ENCODE peak calls at places on chromosomes 1 and 21, in eight cellular contexts. One of them, this sample, is unnamed.

GRCh38 chr1:248183996-248184395 is 9.4 kb downstream of the OR2M2 start:
- DNase-seq in Right ventricle myocardium superior: no peak
- DNase-seq in activated CD4-positive, alpha-beta T cell treated with anti-CD3 and anti-CD28 coated beads for 4 hours: no peak
- DNase-seq in H54: no peak
- DNase-seq in thyroid gland: no peak
- DNase-seq in T-helper 2 cell treated with Interferon-gamma antibody and Interleukin-4, amounts not matched to agents 5 μg/mL and 100 μg/mL, for 36 hours: no peak
- DNase-seq in OCI-LY7: no peak
- DNase-seq in CD4-positive, alpha-beta T cell: no peak
- DNase-seq in this sample: no peak

GRCh38 chr1:6692956-6693355 is 8.7 kb downstream of the DNAJC11 start:
- DNase-seq in Right ventricle myocardium superior: no peak
- DNase-seq in activated CD4-positive, alpha-beta T cell treated with anti-CD3 and anti-CD28 coated beads for 4 hours: no peak
- DNase-seq in H54: no peak
- DNase-seq in thyroid gland: no peak
- DNase-seq in T-helper 2 cell treated with Interferon-gamma antibody and Interleukin-4, amounts not matched to agents 5 μg/mL and 100 μg/mL, for 36 hours: no peak
- DNase-seq in OCI-LY7: no peak
- DNase-seq in CD4-positive, alpha-beta T cell: no peak
- DNase-seq in this sample: no peak

GRCh38 chr1:16189921-16190499 is 22.4 kb downstream of the ARHGEF19 start:
- DNase-seq in Right ventricle myocardium superior: no peak
- DNase-seq in activated CD4-positive, alpha-beta T cell treated with anti-CD3 and anti-CD28 coated beads for 4 hours: no peak
- DNase-seq in H54: no peak
- DNase-seq in thyroid gland: peak
- DNase-seq in T-helper 2 cell treated with Interferon-gamma antibody and Interleukin-4, amounts not matched to agents 5 μg/mL and 100 μg/mL, for 36 hours: no peak
- DNase-seq in OCI-LY7: no peak
- DNase-seq in CD4-positive, alpha-beta T cell: no peak
- DNase-seq in this sample: no peak

GRCh38 chr1:210092366-210092765 is 140.2 kb upstream of the SERTAD4 start:
- DNase-seq in Right ventricle myocardium superior: no peak
- DNase-seq in activated CD4-positive, alpha-beta T cell treated with anti-CD3 and anti-CD28 coated beads for 4 hours: no peak
- DNase-seq in H54: no peak
- DNase-seq in thyroid gland: no peak
- DNase-seq in T-helper 2 cell treated with Interferon-gamma antibody and Interleukin-4, amounts not matched to agents 5 μg/mL and 100 μg/mL, for 36 hours: no peak
- DNase-seq in OCI-LY7: no peak
- DNase-seq in CD4-positive, alpha-beta T cell: no peak
- DNase-seq in this sample: no peak

GRCh38 chr1:11927866-11928592 is 1.8 kb upstream of the KIAA2013 start:
- DNase-seq in Right ventricle myocardium superior: no peak
- DNase-seq in activated CD4-positive, alpha-beta T cell treated with anti-CD3 and anti-CD28 coated beads for 4 hours: no peak
- DNase-seq in H54: peak
- DNase-seq in thyroid gland: no peak
- DNase-seq in T-helper 2 cell treated with Interferon-gamma antibody and Interleukin-4, amounts not matched to agents 5 μg/mL and 100 μg/mL, for 36 hours: no peak
- DNase-seq in OCI-LY7: no peak
- DNase-seq in CD4-positive, alpha-beta T cell: no peak
- DNase-seq in this sample: no peak

GRCh38 chr1:153583976-153584375 is 18.3 kb upstream of the S100A2 start:
- DNase-seq in Right ventricle myocardium superior: no peak
- DNase-seq in activated CD4-positive, alpha-beta T cell treated with anti-CD3 and anti-CD28 coated beads for 4 hours: no peak
- DNase-seq in H54: no peak
- DNase-seq in thyroid gland: no peak
- DNase-seq in T-helper 2 cell treated with Interferon-gamma antibody and Interleukin-4, amounts not matched to agents 5 μg/mL and 100 μg/mL, for 36 hours: no peak
- DNase-seq in OCI-LY7: no peak
- DNase-seq in CD4-positive, alpha-beta T cell: no peak
- DNase-seq in this sample: no peak

GRCh38 chr1:21174638-21175323 is 1.9 kb downstream of the EIF4G3 start:
- DNase-seq in Right ventricle myocardium superior: no peak
- DNase-seq in activated CD4-positive, alpha-beta T cell treated with anti-CD3 and anti-CD28 coated beads for 4 hours: no peak
- DNase-seq in H54: no peak
- DNase-seq in thyroid gland: no peak
- DNase-seq in T-helper 2 cell treated with Interferon-gamma antibody and Interleukin-4, amounts not matched to agents 5 μg/mL and 100 μg/mL, for 36 hours: no peak
- DNase-seq in OCI-LY7: no peak
- DNase-seq in CD4-positive, alpha-beta T cell: no peak
- DNase-seq in this sample: no peak

GRCh38 chr21:39674794-39675193 is 62.1 kb downstream of the B3GALT5 start:
- DNase-seq in Right ventricle myocardium superior: no peak
- DNase-seq in activated CD4-positive, alpha-beta T cell treated with anti-CD3 and anti-CD28 coated beads for 4 hours: no peak
- DNase-seq in H54: no peak
- DNase-seq in thyroid gland: no peak
- DNase-seq in T-helper 2 cell treated with Interferon-gamma antibody and Interleukin-4, amounts not matched to agents 5 μg/mL and 100 μg/mL, for 36 hours: no peak
- DNase-seq in OCI-LY7: no peak
- DNase-seq in CD4-positive, alpha-beta T cell: no peak
- DNase-seq in this sample: no peak

GRCh38 chr1:166840309-166841302 is 1.3 kb downstream of the POGK start:
- DNase-seq in Right ventricle myocardium superior: no peak
- DNase-seq in activated CD4-positive, alpha-beta T cell treated with anti-CD3 and anti-CD28 coated beads for 4 hours: no peak
- DNase-seq in H54: no peak
- DNase-seq in thyroid gland: peak
- DNase-seq in T-helper 2 cell treated with Interferon-gamma antibody and Interleukin-4, amounts not matched to agents 5 μg/mL and 100 μg/mL, for 36 hours: no peak
- DNase-seq in OCI-LY7: peak
- DNase-seq in CD4-positive, alpha-beta T cell: no peak
- DNase-seq in this sample: peak

GRCh38 chr21:46195595-46196195 is 11.4 kb upstream of the SPATC1L start:
- DNase-seq in Right ventricle myocardium superior: no peak
- DNase-seq in activated CD4-positive, alpha-beta T cell treated with anti-CD3 and anti-CD28 coated beads for 4 hours: no peak
- DNase-seq in H54: no peak
- DNase-seq in thyroid gland: no peak
- DNase-seq in T-helper 2 cell treated with Interferon-gamma antibody and Interleukin-4, amounts not matched to agents 5 μg/mL and 100 μg/mL, for 36 hours: no peak
- DNase-seq in OCI-LY7: no peak
- DNase-seq in CD4-positive, alpha-beta T cell: no peak
- DNase-seq in this sample: no peak

GRCh38 chr1:205424881-205425635 is 3.2 kb upstream of the LEMD1 start:
- DNase-seq in Right ventricle myocardium superior: no peak
- DNase-seq in activated CD4-positive, alpha-beta T cell treated with anti-CD3 and anti-CD28 coated beads for 4 hours: no peak
- DNase-seq in H54: no peak
- DNase-seq in thyroid gland: no peak
- DNase-seq in T-helper 2 cell treated with Interferon-gamma antibody and Interleukin-4, amounts not matched to agents 5 μg/mL and 100 μg/mL, for 36 hours: no peak
- DNase-seq in OCI-LY7: no peak
- DNase-seq in CD4-positive, alpha-beta T cell: no peak
- DNase-seq in this sample: no peak

GRCh38 chr21:35512321-35512720 is 463.2 kb upstream of the RUNX1 start:
- DNase-seq in Right ventricle myocardium superior: no peak
- DNase-seq in activated CD4-positive, alpha-beta T cell treated with anti-CD3 and anti-CD28 coated beads for 4 hours: no peak
- DNase-seq in H54: no peak
- DNase-seq in thyroid gland: no peak
- DNase-seq in T-helper 2 cell treated with Interferon-gamma antibody and Interleukin-4, amounts not matched to agents 5 μg/mL and 100 μg/mL, for 36 hours: no peak
- DNase-seq in OCI-LY7: no peak
- DNase-seq in CD4-positive, alpha-beta T cell: no peak
- DNase-seq in this sample: no peak

GRCh38 chr1:96075704-96076455 is 645.7 kb upstream of the PTBP2 start:
- DNase-seq in Right ventricle myocardium superior: no peak
- DNase-seq in activated CD4-positive, alpha-beta T cell treated with anti-CD3 and anti-CD28 coated beads for 4 hours: no peak
- DNase-seq in H54: no peak
- DNase-seq in thyroid gland: no peak
- DNase-seq in T-helper 2 cell treated with Interferon-gamma antibody and Interleukin-4, amounts not matched to agents 5 μg/mL and 100 μg/mL, for 36 hours: no peak
- DNase-seq in OCI-LY7: no peak
- DNase-seq in CD4-positive, alpha-beta T cell: no peak
- DNase-seq in this sample: no peak

GRCh38 chr1:13517193-13517812 is 3.5 kb upstream of the LRRC38 start:
- DNase-seq in Right ventricle myocardium superior: no peak
- DNase-seq in activated CD4-positive, alpha-beta T cell treated with anti-CD3 and anti-CD28 coated beads for 4 hours: no peak
- DNase-seq in H54: no peak
- DNase-seq in thyroid gland: peak
- DNase-seq in T-helper 2 cell treated with Interferon-gamma antibody and Interleukin-4, amounts not matched to agents 5 μg/mL and 100 μg/mL, for 36 hours: no peak
- DNase-seq in OCI-LY7: peak
- DNase-seq in CD4-positive, alpha-beta T cell: no peak
- DNase-seq in this sample: no peak

GRCh38 chr1:8520483-8520966 is 202.6 kb downstream of the SLC45A1 start:
- DNase-seq in Right ventricle myocardium superior: no peak
- DNase-seq in activated CD4-positive, alpha-beta T cell treated with anti-CD3 and anti-CD28 coated beads for 4 hours: no peak
- DNase-seq in H54: no peak
- DNase-seq in thyroid gland: no peak
- DNase-seq in T-helper 2 cell treated with Interferon-gamma antibody and Interleukin-4, amounts not matched to agents 5 μg/mL and 100 μg/mL, for 36 hours: no peak
- DNase-seq in OCI-LY7: peak
- DNase-seq in CD4-positive, alpha-beta T cell: no peak
- DNase-seq in this sample: no peak

GRCh38 chr1:229085291-229085690 is 185.6 kb upstream of the RAB4A start:
- DNase-seq in Right ventricle myocardium superior: no peak
- DNase-seq in activated CD4-positive, alpha-beta T cell treated with anti-CD3 and anti-CD28 coated beads for 4 hours: no peak
- DNase-seq in H54: no peak
- DNase-seq in thyroid gland: no peak
- DNase-seq in T-helper 2 cell treated with Interferon-gamma antibody and Interleukin-4, amounts not matched to agents 5 μg/mL and 100 μg/mL, for 36 hours: no peak
- DNase-seq in OCI-LY7: no peak
- DNase-seq in CD4-positive, alpha-beta T cell: no peak
- DNase-seq in this sample: no peak

GRCh38 chr1:63746129-63746864 is 27.5 kb upstream of the ROR1 start:
- DNase-seq in Right ventricle myocardium superior: no peak
- DNase-seq in activated CD4-positive, alpha-beta T cell treated with anti-CD3 and anti-CD28 coated beads for 4 hours: no peak
- DNase-seq in H54: peak
- DNase-seq in thyroid gland: no peak
- DNase-seq in T-helper 2 cell treated with Interferon-gamma antibody and Interleukin-4, amounts not matched to agents 5 μg/mL and 100 μg/mL, for 36 hours: peak
- DNase-seq in OCI-LY7: no peak
- DNase-seq in CD4-positive, alpha-beta T cell: no peak
- DNase-seq in this sample: no peak

GRCh38 chr1:230421485-230421884 is 4.6 kb downstream of the PGBD5 start:
- DNase-seq in Right ventricle myocardium superior: no peak
- DNase-seq in activated CD4-positive, alpha-beta T cell treated with anti-CD3 and anti-CD28 coated beads for 4 hours: no peak
- DNase-seq in H54: no peak
- DNase-seq in thyroid gland: no peak
- DNase-seq in T-helper 2 cell treated with Interferon-gamma antibody and Interleukin-4, amounts not matched to agents 5 μg/mL and 100 μg/mL, for 36 hours: no peak
- DNase-seq in OCI-LY7: no peak
- DNase-seq in CD4-positive, alpha-beta T cell: no peak
- DNase-seq in this sample: no peak

GRCh38 chr1:79726911-79727310 is 720.4 kb upstream of the ADGRL4 start:
- DNase-seq in Right ventricle myocardium superior: no peak
- DNase-seq in activated CD4-positive, alpha-beta T cell treated with anti-CD3 and anti-CD28 coated beads for 4 hours: no peak
- DNase-seq in H54: no peak
- DNase-seq in thyroid gland: no peak
- DNase-seq in T-helper 2 cell treated with Interferon-gamma antibody and Interleukin-4, amounts not matched to agents 5 μg/mL and 100 μg/mL, for 36 hours: no peak
- DNase-seq in OCI-LY7: no peak
- DNase-seq in CD4-positive, alpha-beta T cell: no peak
- DNase-seq in this sample: no peak

GRCh38 chr1:229171934-229172333 is 99.0 kb upstream of the RAB4A start:
- DNase-seq in Right ventricle myocardium superior: no peak
- DNase-seq in activated CD4-positive, alpha-beta T cell treated with anti-CD3 and anti-CD28 coated beads for 4 hours: no peak
- DNase-seq in H54: no peak
- DNase-seq in thyroid gland: peak
- DNase-seq in T-helper 2 cell treated with Interferon-gamma antibody and Interleukin-4, amounts not matched to agents 5 μg/mL and 100 μg/mL, for 36 hours: no peak
- DNase-seq in OCI-LY7: no peak
- DNase-seq in CD4-positive, alpha-beta T cell: no peak
- DNase-seq in this sample: no peak

GRCh38 chr21:36783612-36784383 is 84.9 kb downstream of the SIM2 start:
- DNase-seq in Right ventricle myocardium superior: no peak
- DNase-seq in activated CD4-positive, alpha-beta T cell treated with anti-CD3 and anti-CD28 coated beads for 4 hours: no peak
- DNase-seq in H54: peak
- DNase-seq in thyroid gland: peak
- DNase-seq in T-helper 2 cell treated with Interferon-gamma antibody and Interleukin-4, amounts not matched to agents 5 μg/mL and 100 μg/mL, for 36 hours: no peak
- DNase-seq in OCI-LY7: no peak
- DNase-seq in CD4-positive, alpha-beta T cell: no peak
- DNase-seq in this sample: no peak

GRCh38 chr21:31543191-31543590 is 116.3 kb upstream of the SOD1 start:
- DNase-seq in Right ventricle myocardium superior: no peak
- DNase-seq in activated CD4-positive, alpha-beta T cell treated with anti-CD3 and anti-CD28 coated beads for 4 hours: no peak
- DNase-seq in H54: no peak
- DNase-seq in thyroid gland: peak
- DNase-seq in T-helper 2 cell treated with Interferon-gamma antibody and Interleukin-4, amounts not matched to agents 5 μg/mL and 100 μg/mL, for 36 hours: no peak
- DNase-seq in OCI-LY7: no peak
- DNase-seq in CD4-positive, alpha-beta T cell: no peak
- DNase-seq in this sample: no peak

GRCh38 chr1:53971718-53972117 is 25.6 kb downstream of the LRRC42 start:
- DNase-seq in Right ventricle myocardium superior: no peak
- DNase-seq in activated CD4-positive, alpha-beta T cell treated with anti-CD3 and anti-CD28 coated beads for 4 hours: no peak
- DNase-seq in H54: no peak
- DNase-seq in thyroid gland: no peak
- DNase-seq in T-helper 2 cell treated with Interferon-gamma antibody and Interleukin-4, amounts not matched to agents 5 μg/mL and 100 μg/mL, for 36 hours: no peak
- DNase-seq in OCI-LY7: no peak
- DNase-seq in CD4-positive, alpha-beta T cell: no peak
- DNase-seq in this sample: no peak

GRCh38 chr1:230399321-230400006 is 26.7 kb downstream of the PGBD5 start:
- DNase-seq in Right ventricle myocardium superior: no peak
- DNase-seq in activated CD4-positive, alpha-beta T cell treated with anti-CD3 and anti-CD28 coated beads for 4 hours: no peak
- DNase-seq in H54: no peak
- DNase-seq in thyroid gland: no peak
- DNase-seq in T-helper 2 cell treated with Interferon-gamma antibody and Interleukin-4, amounts not matched to agents 5 μg/mL and 100 μg/mL, for 36 hours: no peak
- DNase-seq in OCI-LY7: no peak
- DNase-seq in CD4-positive, alpha-beta T cell: no peak
- DNase-seq in this sample: no peak

GRCh38 chr1:6586404-6586816 is 6.6 kb downstream of the ZBTB48 start:
- DNase-seq in Right ventricle myocardium superior: no peak
- DNase-seq in activated CD4-positive, alpha-beta T cell treated with anti-CD3 and anti-CD28 coated beads for 4 hours: no peak
- DNase-seq in H54: no peak
- DNase-seq in thyroid gland: no peak
- DNase-seq in T-helper 2 cell treated with Interferon-gamma antibody and Interleukin-4, amounts not matched to agents 5 μg/mL and 100 μg/mL, for 36 hours: no peak
- DNase-seq in OCI-LY7: no peak
- DNase-seq in CD4-positive, alpha-beta T cell: no peak
- DNase-seq in this sample: no peak

GRCh38 chr21:45363921-45364463 is 41.0 kb upstream of the COL18A1 start:
- DNase-seq in Right ventricle myocardium superior: peak
- DNase-seq in activated CD4-positive, alpha-beta T cell treated with anti-CD3 and anti-CD28 coated beads for 4 hours: peak
- DNase-seq in H54: peak
- DNase-seq in thyroid gland: peak
- DNase-seq in T-helper 2 cell treated with Interferon-gamma antibody and Interleukin-4, amounts not matched to agents 5 μg/mL and 100 μg/mL, for 36 hours: peak
- DNase-seq in OCI-LY7: no peak
- DNase-seq in CD4-positive, alpha-beta T cell: no peak
- DNase-seq in this sample: peak

GRCh38 chr1:79380078-79380477 is 373.5 kb upstream of the ADGRL4 start:
- DNase-seq in Right ventricle myocardium superior: no peak
- DNase-seq in activated CD4-positive, alpha-beta T cell treated with anti-CD3 and anti-CD28 coated beads for 4 hours: no peak
- DNase-seq in H54: no peak
- DNase-seq in thyroid gland: no peak
- DNase-seq in T-helper 2 cell treated with Interferon-gamma antibody and Interleukin-4, amounts not matched to agents 5 μg/mL and 100 μg/mL, for 36 hours: no peak
- DNase-seq in OCI-LY7: no peak
- DNase-seq in CD4-positive, alpha-beta T cell: no peak
- DNase-seq in this sample: no peak

GRCh38 chr1:9044241-9044640 is 18.0 kb upstream of the SLC2A7 start:
- DNase-seq in Right ventricle myocardium superior: no peak
- DNase-seq in activated CD4-positive, alpha-beta T cell treated with anti-CD3 and anti-CD28 coated beads for 4 hours: no peak
- DNase-seq in H54: no peak
- DNase-seq in thyroid gland: no peak
- DNase-seq in T-helper 2 cell treated with Interferon-gamma antibody and Interleukin-4, amounts not matched to agents 5 μg/mL and 100 μg/mL, for 36 hours: no peak
- DNase-seq in OCI-LY7: no peak
- DNase-seq in CD4-positive, alpha-beta T cell: no peak
- DNase-seq in this sample: no peak

GRCh38 chr21:32336711-32337110 is 38.1 kb downstream of the MRAP start:
- DNase-seq in Right ventricle myocardium superior: no peak
- DNase-seq in activated CD4-positive, alpha-beta T cell treated with anti-CD3 and anti-CD28 coated beads for 4 hours: no peak
- DNase-seq in H54: peak
- DNase-seq in thyroid gland: no peak
- DNase-seq in T-helper 2 cell treated with Interferon-gamma antibody and Interleukin-4, amounts not matched to agents 5 μg/mL and 100 μg/mL, for 36 hours: no peak
- DNase-seq in OCI-LY7: no peak
- DNase-seq in CD4-positive, alpha-beta T cell: no peak
- DNase-seq in this sample: no peak

GRCh38 chr1:29900086-29900485 is 663.8 kb downstream of the PTPRU start:
- DNase-seq in Right ventricle myocardium superior: no peak
- DNase-seq in activated CD4-positive, alpha-beta T cell treated with anti-CD3 and anti-CD28 coated beads for 4 hours: no peak
- DNase-seq in H54: no peak
- DNase-seq in thyroid gland: no peak
- DNase-seq in T-helper 2 cell treated with Interferon-gamma antibody and Interleukin-4, amounts not matched to agents 5 μg/mL and 100 μg/mL, for 36 hours: no peak
- DNase-seq in OCI-LY7: no peak
- DNase-seq in CD4-positive, alpha-beta T cell: no peak
- DNase-seq in this sample: no peak

GRCh38 chr1:74396942-74397341 is 115.5 kb downstream of the LRRC53 start:
- DNase-seq in Right ventricle myocardium superior: peak
- DNase-seq in activated CD4-positive, alpha-beta T cell treated with anti-CD3 and anti-CD28 coated beads for 4 hours: no peak
- DNase-seq in H54: no peak
- DNase-seq in thyroid gland: no peak
- DNase-seq in T-helper 2 cell treated with Interferon-gamma antibody and Interleukin-4, amounts not matched to agents 5 μg/mL and 100 μg/mL, for 36 hours: no peak
- DNase-seq in OCI-LY7: no peak
- DNase-seq in CD4-positive, alpha-beta T cell: no peak
- DNase-seq in this sample: peak

GRCh38 chr1:165671531-165671930 is 26.8 kb downstream of the ALDH9A1 start:
- DNase-seq in Right ventricle myocardium superior: no peak
- DNase-seq in activated CD4-positive, alpha-beta T cell treated with anti-CD3 and anti-CD28 coated beads for 4 hours: no peak
- DNase-seq in H54: no peak
- DNase-seq in thyroid gland: no peak
- DNase-seq in T-helper 2 cell treated with Interferon-gamma antibody and Interleukin-4, amounts not matched to agents 5 μg/mL and 100 μg/mL, for 36 hours: no peak
- DNase-seq in OCI-LY7: no peak
- DNase-seq in CD4-positive, alpha-beta T cell: no peak
- DNase-seq in this sample: no peak

GRCh38 chr1:96741335-96741734 is 19.8 kb downstream of the PTBP2 start:
- DNase-seq in Right ventricle myocardium superior: no peak
- DNase-seq in activated CD4-positive, alpha-beta T cell treated with anti-CD3 and anti-CD28 coated beads for 4 hours: no peak
- DNase-seq in H54: no peak
- DNase-seq in thyroid gland: no peak
- DNase-seq in T-helper 2 cell treated with Interferon-gamma antibody and Interleukin-4, amounts not matched to agents 5 μg/mL and 100 μg/mL, for 36 hours: no peak
- DNase-seq in OCI-LY7: no peak
- DNase-seq in CD4-positive, alpha-beta T cell: no peak
- DNase-seq in this sample: no peak

This sample was measured in Kasumi-1.